ENCODE peak calls at places on chromosomes 11 and 22, in ten cellular contexts. One of them, this sample, is unnamed.

GRCh38 chr22:25448435-25449051 is 115.9 kb upstream of the GRK3 start:
- DNase-seq in GM20000: peak
- DNase-seq in HL-60: no peak
- DNase-seq in CD8-positive, alpha-beta T cell: no peak
- DNase-seq in psoas muscle: no peak
- DNase-seq in lower leg skin: no peak
- DNase-seq in AG04450: no peak
- DNase-seq in neural progenitor cell: peak
- DNase-seq in neural crest cell: no peak
- DNase-seq in stomach: no peak
- DNase-seq in this sample: no peak

GRCh38 chr11:12433571-12434061 is 56.2 kb downstream of the PARVA start:
- DNase-seq in GM20000: no peak
- DNase-seq in HL-60: no peak
- DNase-seq in CD8-positive, alpha-beta T cell: no peak
- DNase-seq in psoas muscle: no peak
- DNase-seq in lower leg skin: peak
- DNase-seq in AG04450: peak
- DNase-seq in neural progenitor cell: no peak
- DNase-seq in neural crest cell: no peak
- DNase-seq in stomach: no peak
- DNase-seq in this sample: no peak

GRCh38 chr11:114501901-114502300 is 57.8 kb downstream of the NXPE1 start:
- DNase-seq in GM20000: no peak
- DNase-seq in HL-60: no peak
- DNase-seq in CD8-positive, alpha-beta T cell: no peak
- DNase-seq in psoas muscle: no peak
- DNase-seq in lower leg skin: no peak
- DNase-seq in AG04450: no peak
- DNase-seq in neural progenitor cell: no peak
- DNase-seq in neural crest cell: no peak
- DNase-seq in stomach: no peak
- DNase-seq in this sample: no peak

GRCh38 chr11:76225122-76225584 is 18.9 kb upstream of the WNT11 start:
- DNase-seq in GM20000: no peak
- DNase-seq in HL-60: no peak
- DNase-seq in CD8-positive, alpha-beta T cell: no peak
- DNase-seq in psoas muscle: peak
- DNase-seq in lower leg skin: no peak
- DNase-seq in AG04450: no peak
- DNase-seq in neural progenitor cell: no peak
- DNase-seq in neural crest cell: no peak
- DNase-seq in stomach: no peak
- DNase-seq in this sample: no peak

GRCh38 chr11:34623463-34623862 is 2.6 kb downstream of the EHF start:
- DNase-seq in GM20000: no peak
- DNase-seq in HL-60: no peak
- DNase-seq in CD8-positive, alpha-beta T cell: no peak
- DNase-seq in psoas muscle: no peak
- DNase-seq in lower leg skin: no peak
- DNase-seq in AG04450: no peak
- DNase-seq in neural progenitor cell: no peak
- DNase-seq in neural crest cell: no peak
- DNase-seq in stomach: no peak
- DNase-seq in this sample: no peak

GRCh38 chr11:17391493-17392355 is 3.3 kb upstream of the KCNJ11 start:
- DNase-seq in GM20000: no peak
- DNase-seq in HL-60: no peak
- DNase-seq in CD8-positive, alpha-beta T cell: no peak
- DNase-seq in psoas muscle: no peak
- DNase-seq in lower leg skin: no peak
- DNase-seq in AG04450: no peak
- DNase-seq in neural progenitor cell: no peak
- DNase-seq in neural crest cell: no peak
- DNase-seq in stomach: no peak
- DNase-seq in this sample: no peak

GRCh38 chr11:134756811-134757540 is 344.9 kb upstream of the B3GAT1 start:
- DNase-seq in GM20000: no peak
- DNase-seq in HL-60: no peak
- DNase-seq in CD8-positive, alpha-beta T cell: no peak
- DNase-seq in psoas muscle: no peak
- DNase-seq in lower leg skin: no peak
- DNase-seq in AG04450: no peak
- DNase-seq in neural progenitor cell: no peak
- DNase-seq in neural crest cell: no peak
- DNase-seq in stomach: no peak
- DNase-seq in this sample: no peak

GRCh38 chr11:130413383-130414106 is 14.9 kb downstream of the ADAMTS8 start:
- DNase-seq in GM20000: no peak
- DNase-seq in HL-60: no peak
- DNase-seq in CD8-positive, alpha-beta T cell: no peak
- DNase-seq in psoas muscle: no peak
- DNase-seq in lower leg skin: no peak
- DNase-seq in AG04450: peak
- DNase-seq in neural progenitor cell: no peak
- DNase-seq in neural crest cell: no peak
- DNase-seq in stomach: no peak
- DNase-seq in this sample: no peak

GRCh38 chr11:71355266-71355665 is 92.9 kb downstream of the DHCR7 start:
- DNase-seq in GM20000: no peak
- DNase-seq in HL-60: no peak
- DNase-seq in CD8-positive, alpha-beta T cell: no peak
- DNase-seq in psoas muscle: no peak
- DNase-seq in lower leg skin: no peak
- DNase-seq in AG04450: no peak
- DNase-seq in neural progenitor cell: no peak
- DNase-seq in neural crest cell: no peak
- DNase-seq in stomach: no peak
- DNase-seq in this sample: no peak

GRCh38 chr11:63680842-63681207 is 475 bp upstream of the RTN3 start:
- DNase-seq in GM20000: peak
- DNase-seq in HL-60: no peak
- DNase-seq in CD8-positive, alpha-beta T cell: no peak
- DNase-seq in psoas muscle: no peak
- DNase-seq in lower leg skin: no peak
- DNase-seq in AG04450: no peak
- DNase-seq in neural progenitor cell: no peak
- DNase-seq in neural crest cell: peak
- DNase-seq in stomach: no peak
- DNase-seq in this sample: no peak

GRCh38 chr11:88552377-88553029 is 215.0 kb upstream of the CTSC start:
- DNase-seq in GM20000: peak
- DNase-seq in HL-60: peak
- DNase-seq in CD8-positive, alpha-beta T cell: peak
- DNase-seq in psoas muscle: peak
- DNase-seq in lower leg skin: peak
- DNase-seq in AG04450: no peak
- DNase-seq in neural progenitor cell: peak
- DNase-seq in neural crest cell: peak
- DNase-seq in stomach: peak
- DNase-seq in this sample: peak

GRCh38 chr22:41301085-41302015 is at the start of gene ZC3H7B:
- DNase-seq in GM20000: peak
- DNase-seq in HL-60: peak
- DNase-seq in CD8-positive, alpha-beta T cell: peak
- DNase-seq in psoas muscle: peak
- DNase-seq in lower leg skin: peak
- DNase-seq in AG04450: peak
- DNase-seq in neural progenitor cell: peak
- DNase-seq in neural crest cell: peak
- DNase-seq in stomach: peak
- DNase-seq in this sample: peak

GRCh38 chr22:32745251-32745995 is 56.1 kb upstream of the TIMP3 start:
- DNase-seq in GM20000: no peak
- DNase-seq in HL-60: no peak
- DNase-seq in CD8-positive, alpha-beta T cell: no peak
- DNase-seq in psoas muscle: peak
- DNase-seq in lower leg skin: peak
- DNase-seq in AG04450: no peak
- DNase-seq in neural progenitor cell: peak
- DNase-seq in neural crest cell: no peak
- DNase-seq in stomach: no peak
- DNase-seq in this sample: no peak

GRCh38 chr11:131914299-131914902 is 544.0 kb downstream of the NTM start:
- DNase-seq in GM20000: no peak
- DNase-seq in HL-60: no peak
- DNase-seq in CD8-positive, alpha-beta T cell: no peak
- DNase-seq in psoas muscle: no peak
- DNase-seq in lower leg skin: no peak
- DNase-seq in AG04450: no peak
- DNase-seq in neural progenitor cell: no peak
- DNase-seq in neural crest cell: no peak
- DNase-seq in stomach: no peak
- DNase-seq in this sample: no peak

GRCh38 chr11:29135504-29135903 is 881.3 kb downstream of the KCNA4 start:
- DNase-seq in GM20000: no peak
- DNase-seq in HL-60: no peak
- DNase-seq in CD8-positive, alpha-beta T cell: no peak
- DNase-seq in psoas muscle: no peak
- DNase-seq in lower leg skin: no peak
- DNase-seq in AG04450: no peak
- DNase-seq in neural progenitor cell: no peak
- DNase-seq in neural crest cell: no peak
- DNase-seq in stomach: no peak
- DNase-seq in this sample: no peak

GRCh38 chr11:110435780-110436717 is 6.3 kb downstream of the FDX1 start:
- DNase-seq in GM20000: no peak
- DNase-seq in HL-60: no peak
- DNase-seq in CD8-positive, alpha-beta T cell: no peak
- DNase-seq in psoas muscle: no peak
- DNase-seq in lower leg skin: no peak
- DNase-seq in AG04450: no peak
- DNase-seq in neural progenitor cell: no peak
- DNase-seq in neural crest cell: no peak
- DNase-seq in stomach: no peak
- DNase-seq in this sample: no peak

GRCh38 chr11:11555228-11555627 is 66.6 kb downstream of the GALNT18 start:
- DNase-seq in GM20000: no peak
- DNase-seq in HL-60: no peak
- DNase-seq in CD8-positive, alpha-beta T cell: no peak
- DNase-seq in psoas muscle: peak
- DNase-seq in lower leg skin: no peak
- DNase-seq in AG04450: no peak
- DNase-seq in neural progenitor cell: peak
- DNase-seq in neural crest cell: no peak
- DNase-seq in stomach: peak
- DNase-seq in this sample: no peak

GRCh38 chr11:96869207-96869606 is 479.4 kb downstream of the JRKL start:
- DNase-seq in GM20000: no peak
- DNase-seq in HL-60: no peak
- DNase-seq in CD8-positive, alpha-beta T cell: no peak
- DNase-seq in psoas muscle: no peak
- DNase-seq in lower leg skin: no peak
- DNase-seq in AG04450: no peak
- DNase-seq in neural progenitor cell: no peak
- DNase-seq in neural crest cell: no peak
- DNase-seq in stomach: no peak
- DNase-seq in this sample: no peak

GRCh38 chr11:45147017-45147728 is 734 bp downstream of the PRDM11 start:
- DNase-seq in GM20000: peak
- DNase-seq in HL-60: peak
- DNase-seq in CD8-positive, alpha-beta T cell: peak
- DNase-seq in psoas muscle: peak
- DNase-seq in lower leg skin: peak
- DNase-seq in AG04450: peak
- DNase-seq in neural progenitor cell: peak
- DNase-seq in neural crest cell: peak
- DNase-seq in stomach: peak
- DNase-seq in this sample: peak
- TF ChIP-seq CTCF in GM20000: no peak
- TF ChIP-seq CTCF in HL-60: no peak
- TF ChIP-seq CTCF in CD8-positive, alpha-beta T cell: no peak
- TF ChIP-seq CTCF in psoas muscle: no peak
- TF ChIP-seq CTCF in lower leg skin: no peak
- TF ChIP-seq CTCF in AG04450: no peak
- TF ChIP-seq CTCF in neural progenitor cell: no peak
- TF ChIP-seq CTCF in neural crest cell: no peak
- TF ChIP-seq CTCF in stomach: no peak
- TF ChIP-seq CTCF in this sample: no peak

GRCh38 chr11:101862410-101863233 is 52.2 kb upstream of the CEP126 start:
- DNase-seq in GM20000: no peak
- DNase-seq in HL-60: no peak
- DNase-seq in CD8-positive, alpha-beta T cell: no peak
- DNase-seq in psoas muscle: no peak
- DNase-seq in lower leg skin: no peak
- DNase-seq in AG04450: no peak
- DNase-seq in neural progenitor cell: peak
- DNase-seq in neural crest cell: peak
- DNase-seq in stomach: no peak
- DNase-seq in this sample: no peak
- TF ChIP-seq CTCF in GM20000: no peak
- TF ChIP-seq CTCF in HL-60: no peak
- TF ChIP-seq CTCF in CD8-positive, alpha-beta T cell: no peak
- TF ChIP-seq CTCF in psoas muscle: peak
- TF ChIP-seq CTCF in lower leg skin: no peak
- TF ChIP-seq CTCF in AG04450: peak
- TF ChIP-seq CTCF in neural progenitor cell: peak
- TF ChIP-seq CTCF in neural crest cell: peak
- TF ChIP-seq CTCF in stomach: no peak
- TF ChIP-seq CTCF in this sample: no peak

GRCh38 chr22:49923445-49923844 is 5.0 kb downstream of the CRELD2 start:
- DNase-seq in GM20000: no peak
- DNase-seq in HL-60: peak
- DNase-seq in CD8-positive, alpha-beta T cell: no peak
- DNase-seq in psoas muscle: no peak
- DNase-seq in lower leg skin: no peak
- DNase-seq in AG04450: no peak
- DNase-seq in neural progenitor cell: no peak
- DNase-seq in neural crest cell: no peak
- DNase-seq in stomach: no peak
- DNase-seq in this sample: peak
- TF ChIP-seq CTCF in GM20000: no peak
- TF ChIP-seq CTCF in HL-60: no peak
- TF ChIP-seq CTCF in CD8-positive, alpha-beta T cell: no peak
- TF ChIP-seq CTCF in psoas muscle: no peak
- TF ChIP-seq CTCF in lower leg skin: no peak
- TF ChIP-seq CTCF in AG04450: peak
- TF ChIP-seq CTCF in neural progenitor cell: peak
- TF ChIP-seq CTCF in neural crest cell: no peak
- TF ChIP-seq CTCF in stomach: no peak
- TF ChIP-seq CTCF in this sample: no peak

DNA sequence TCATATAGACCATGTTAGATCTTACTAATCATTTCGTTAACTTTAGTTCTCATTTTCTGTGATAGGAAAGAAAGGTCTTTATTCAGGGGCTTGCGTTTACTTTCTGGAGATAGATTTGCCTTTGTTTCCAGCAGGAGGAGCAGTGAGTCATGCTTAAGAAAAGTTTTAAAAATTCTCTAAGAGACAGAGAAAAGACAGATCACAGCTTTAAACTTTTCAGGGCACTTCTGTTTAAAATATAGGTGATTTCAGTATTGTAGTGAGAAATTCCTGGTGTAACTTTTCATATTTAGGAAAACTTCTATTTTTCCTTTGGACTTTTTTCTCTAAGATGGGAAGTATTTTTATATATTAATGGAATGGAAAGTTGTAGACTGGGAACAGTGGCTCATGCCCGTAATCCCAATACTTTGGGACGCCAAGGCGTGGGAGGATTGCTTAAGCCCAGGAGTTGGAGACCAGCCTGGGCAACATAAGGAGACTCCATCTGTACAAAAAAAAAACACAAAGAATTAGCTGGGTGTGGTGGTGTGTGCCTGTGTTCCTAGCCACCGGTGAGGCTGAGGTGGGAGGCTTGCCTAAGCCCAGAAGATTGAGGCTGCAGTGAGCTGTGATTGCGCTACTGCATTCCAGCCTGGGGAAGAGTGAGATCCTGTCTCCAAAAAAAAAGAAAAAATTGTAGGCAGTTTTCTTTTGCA is 60.3 kb downstream of the ATXN10 start:
- DNase-seq in GM20000: no peak
- DNase-seq in HL-60: no peak
- DNase-seq in CD8-positive, alpha-beta T cell: no peak
- DNase-seq in psoas muscle: peak
- DNase-seq in lower leg skin: no peak
- DNase-seq in AG04450: no peak
- DNase-seq in neural progenitor cell: peak
- DNase-seq in neural crest cell: no peak
- DNase-seq in stomach: no peak
- DNase-seq in this sample: no peak
- TF ChIP-seq CTCF in GM20000: no peak
- TF ChIP-seq CTCF in HL-60: no peak
- TF ChIP-seq CTCF in CD8-positive, alpha-beta T cell: no peak
- TF ChIP-seq CTCF in psoas muscle: no peak
- TF ChIP-seq CTCF in lower leg skin: no peak
- TF ChIP-seq CTCF in AG04450: peak
- TF ChIP-seq CTCF in neural progenitor cell: peak
- TF ChIP-seq CTCF in neural crest cell: peak
- TF ChIP-seq CTCF in stomach: no peak
- TF ChIP-seq CTCF in this sample: no peak